ENCODE peak calls at places on chromosomes 13 and 19, in four cellular contexts. T is CD4-positive, CD25-positive, alpha-beta regulatory T cell; B is endodermal cell; Z is psoas muscle. L is an unnamed sample. For H3K4me1, the result is how much of the 10 kb centered on the place peaks cover.

GRCh38 chr13:23617551-23618014 is 47.4 kb downstream of the TNFRSF19 start:
- DNase-seq in T (no peak), B (no peak), Z (no peak), L (no peak)

GRCh38 chr19:35181387-35181786 is 26.9 kb downstream of the FXYD5 start:
- DNase-seq in T (no peak), B (no peak), Z (no peak), L (no peak)

GRCh38 chr19:38061294-38061693 is 154.3 kb downstream of the SIPA1L3 start:
- DNase-seq in T (no peak), B (no peak), Z (no peak), L (no peak)

GRCh38 chr19:30674656-30675055 is 302.5 kb downstream of the ZNF536 start:
- DNase-seq in T (no peak), B (peak), Z (no peak), L (peak)

GRCh38 chr19:36067681-36068080 is 13.0 kb downstream of the WDR62 start:
- DNase-seq in T (no peak), B (no peak), Z (no peak), L (no peak)

GRCh38 chr19:55529636-55530230 is 7.2 kb downstream of the SBK2 start:
- DNase-seq in T (no peak), B (no peak), Z (no peak), L (peak)

GRCh38 chr19:56538761-56539263 is at the start of gene ZFP28:
- DNase-seq in T (no peak), B (peak), Z (peak), L (peak)

GRCh38 chr13:25871389-25872125 is 180.3 kb downstream of the SHISA2 start:
- DNase-seq in T (no peak), B (no peak), Z (no peak), L (no peak)

GRCh38 chr19:58385313-58386165 is 1.5 kb upstream of the RPS5 start:
- DNase-seq in T (peak), B (peak), Z (peak), L (no peak)

GRCh38 chr19:13507053-13507611 is 853 bp upstream of the CACNA1A start:
- DNase-seq in T (no peak), B (peak), Z (no peak), L (no peak)

GRCh38 chr19:18298601-18299000 is 17.2 kb upstream of the JUND start:
- DNase-seq in T (no peak), B (no peak), Z (no peak), L (no peak)

GRCh38 chr13:53007872-53008271 is 20.7 kb upstream of the OLFM4 start:
- DNase-seq in T (no peak), B (no peak), Z (no peak), L (no peak)

GRCh38 chr19:9610484-9611113 is 10.4 kb downstream of the ZNF561 start:
- DNase-seq in T (no peak), B (no peak), Z (no peak), L (no peak)

GRCh38 chr13:113905942-113906341 is 42.1 kb upstream of the GAS6 start:
- DNase-seq in T (no peak), B (peak), Z (no peak), L (no peak)

GRCh38 chr13:99722419-99722818 is 221.1 kb downstream of the TM9SF2 start:
- DNase-seq in T (no peak), B (no peak), Z (no peak), L (no peak)

GRCh38 chr19:7607874-7608560 is 12.4 kb downstream of the CAMSAP3 start:
- DNase-seq in T (no peak), B (no peak), Z (no peak), L (no peak)

GRCh38 chr19:11530432-11530831 is 1.5 kb upstream of the ECSIT start:
- DNase-seq in T (peak), B (peak), Z (peak), L (peak)

GRCh38 chr13:21365574-21365973 is 93.5 kb downstream of the ZDHHC20 start:
- DNase-seq in T (no peak), B (peak), Z (no peak), L (no peak)

GRCh38 chr19:29583196-29584006 is 22.7 kb upstream of the POP4 start:
- DNase-seq in T (no peak), B (no peak), Z (no peak), L (no peak)

GRCh38 chr13:111401151-111401550 is 80.7 kb downstream of the TEX29 start:
- DNase-seq in T (no peak), B (no peak), Z (no peak), L (no peak)

GRCh38 chr19:18349524-18350128 is 9.2 kb downstream of the PGPEP1 start:
- DNase-seq in T (peak), B (peak), Z (peak), L (peak)

GRCh38 chr19:11767633-11768133 is 883 bp downstream of the ZNF441 start:
- DNase-seq in T (peak), B (peak), Z (peak), L (peak)

GRCh38 chr19:19571387-19571786 is 33.3 kb downstream of the CILP2 start:
- DNase-seq in T (no peak), B (no peak), Z (no peak), L (no peak)

GRCh38 chr19:17881701-17882100 is 10.0 kb downstream of the SLC5A5 start:
- DNase-seq in T (no peak), B (no peak), Z (no peak), L (no peak)

GRCh38 chr13:74835579-74835978 is 646.4 kb downstream of the TBC1D4 start:
- DNase-seq in T (no peak), B (no peak), Z (no peak), L (no peak)

GRCh38 chr19:41531438-41532311 is 44.3 kb upstream of the CEACAM21 start:
- DNase-seq in T (peak), B (no peak), Z (peak), L (peak)

GRCh38 chr13:46006688-46007452 is 45.7 kb downstream of the ZC3H13 start:
- DNase-seq in T (no peak), B (no peak), Z (no peak), L (no peak)

GRCh38 chr13:98039964-98040363 is 86.5 kb downstream of the IPO5 start:
- DNase-seq in T (no peak), B (peak), Z (no peak), L (no peak)

GRCh38 chr13:111658150-111659100 is 338.0 kb downstream of the TEX29 start:
- DNase-seq in T (no peak), B (peak), Z (no peak), L (no peak)

GRCh38 chr13:62320129-62320724 is 904.6 kb upstream of the PCDH20 start:
- DNase-seq in T (peak), B (no peak), Z (no peak), L (no peak)

GRCh38 chr13:50167967-50168366 is 152.7 kb downstream of the KCNRG start:
- DNase-seq in T (no peak), B (no peak), Z (no peak), L (no peak)

GRCh38 chr13:40207110-40207478 is 459.3 kb downstream of the FOXO1 start:
- DNase-seq in T (no peak), B (no peak), Z (no peak), L (no peak)

GRCh38 chr13:67042556-67042955 is 187.6 kb downstream of the PCDH9 start:
- DNase-seq in T (no peak), B (no peak), Z (no peak), L (no peak)

GRCh38 chr19:42048992-42049391 is 21.0 kb downstream of the GRIK5 start:
- DNase-seq in T (peak), B (no peak), Z (no peak), L (no peak)

GRCh38 chr13:108897955-108898354 is 268.5 kb downstream of the MYO16 start:
- DNase-seq in T (peak), B (no peak), Z (no peak), L (no peak)

GRCh38 chr19:42196011-42197001 is 21.2 kb downstream of the DEDD2 start:
- DNase-seq in T (no peak), B (peak), Z (no peak), L (peak)

GRCh38 chr13:50611117-50611781 is 232.2 kb downstream of the DLEU7 start:
- DNase-seq in T (peak), B (no peak), Z (no peak), L (no peak)

GRCh38 chr19:4641132-4641531 is 1.8 kb downstream of the TNFAIP8L1 start:
- DNase-seq in T (no peak), B (no peak), Z (no peak), L (no peak)
- H3K4me1 ChIP-seq in T (under half), B (under half), Z (under half), L (under half)

GRCh38 chr19:45518469-45518826 is 11.2 kb downstream of the VASP start:
- DNase-seq in T (no peak), B (no peak), Z (no peak), L (no peak)

GRCh38 chr19:45515081-45515624 is 7.9 kb downstream of the VASP start:
- DNase-seq in T (peak), B (no peak), Z (peak), L (peak)

GRCh38 chr19:45517238-45517637 is 10.0 kb downstream of the VASP start:
- DNase-seq in T (no peak), B (no peak), Z (peak), L (no peak)

GRCh38 chr19:45515807-45516401 is 8.6 kb downstream of the VASP start:
- DNase-seq in T (no peak), B (no peak), Z (no peak), L (no peak)

DNA sequence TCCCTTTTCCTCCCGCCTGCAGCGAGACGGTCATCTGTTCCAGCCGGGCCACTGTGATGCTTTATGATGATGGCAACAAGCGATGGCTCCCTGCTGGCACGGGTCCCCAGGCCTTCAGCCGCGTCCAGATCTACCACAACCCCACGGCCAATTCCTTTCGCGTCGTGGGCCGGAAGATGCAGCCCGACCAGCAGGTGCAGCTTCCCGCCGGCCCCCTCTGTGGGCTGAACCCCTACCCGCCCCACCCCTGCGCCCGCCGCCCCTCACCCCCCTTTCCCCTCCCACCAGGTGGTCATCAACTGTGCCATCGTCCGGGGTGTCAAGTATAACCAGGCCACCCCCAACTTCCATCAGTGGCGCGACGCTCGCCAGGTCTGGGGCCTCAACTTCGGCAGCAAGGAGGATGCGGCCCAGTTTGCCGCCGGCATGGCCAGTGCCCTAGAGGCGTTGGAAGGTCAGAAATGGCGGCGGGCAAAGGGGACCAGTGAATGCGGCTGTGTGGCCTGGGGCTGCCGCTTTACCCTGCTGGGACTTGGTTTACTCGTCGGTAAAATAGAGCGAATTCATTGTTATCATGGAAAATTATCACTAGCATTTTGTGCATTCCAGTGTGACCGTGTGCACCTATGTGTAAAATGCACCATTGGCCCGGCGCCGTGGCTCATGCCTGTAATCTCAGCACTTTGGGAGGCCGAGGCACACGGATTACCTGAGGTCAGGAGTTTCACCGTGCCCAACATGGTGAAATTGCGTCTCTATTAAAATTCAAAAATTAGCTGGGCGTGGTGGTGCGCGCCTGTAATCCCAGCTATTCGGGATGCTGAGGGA is 10.6 kb downstream of the VASP start:
- DNase-seq in T (no peak), B (no peak), Z (peak), L (no peak)
- H3K4me1 ChIP-seq in T (under half), B (under half), Z (under half), L (under half)

GRCh38 chr19:43489310-43489709 is 15.2 kb downstream of the PHLDB3 start:
- DNase-seq in T (no peak), B (no peak), Z (no peak), L (no peak)
- H3K4me1 ChIP-seq in T (under half), B (under half), Z (under half), L (under half)

GRCh38 chr13:73519720-73520119 is 460.9 kb downstream of the KLF5 start:
- DNase-seq in T (no peak), B (no peak), Z (no peak), L (no peak)
- H3K4me1 ChIP-seq in T (under half), B (under half), Z (under half), L (under half)

GRCh38 chr19:5361407-5361806 is 20.8 kb upstream of the PTPRS start:
- DNase-seq in T (no peak), B (no peak), Z (no peak), L (no peak)
- H3K4me1 ChIP-seq in T (under half), B (under half), Z (under half), L (under half)

DNA sequence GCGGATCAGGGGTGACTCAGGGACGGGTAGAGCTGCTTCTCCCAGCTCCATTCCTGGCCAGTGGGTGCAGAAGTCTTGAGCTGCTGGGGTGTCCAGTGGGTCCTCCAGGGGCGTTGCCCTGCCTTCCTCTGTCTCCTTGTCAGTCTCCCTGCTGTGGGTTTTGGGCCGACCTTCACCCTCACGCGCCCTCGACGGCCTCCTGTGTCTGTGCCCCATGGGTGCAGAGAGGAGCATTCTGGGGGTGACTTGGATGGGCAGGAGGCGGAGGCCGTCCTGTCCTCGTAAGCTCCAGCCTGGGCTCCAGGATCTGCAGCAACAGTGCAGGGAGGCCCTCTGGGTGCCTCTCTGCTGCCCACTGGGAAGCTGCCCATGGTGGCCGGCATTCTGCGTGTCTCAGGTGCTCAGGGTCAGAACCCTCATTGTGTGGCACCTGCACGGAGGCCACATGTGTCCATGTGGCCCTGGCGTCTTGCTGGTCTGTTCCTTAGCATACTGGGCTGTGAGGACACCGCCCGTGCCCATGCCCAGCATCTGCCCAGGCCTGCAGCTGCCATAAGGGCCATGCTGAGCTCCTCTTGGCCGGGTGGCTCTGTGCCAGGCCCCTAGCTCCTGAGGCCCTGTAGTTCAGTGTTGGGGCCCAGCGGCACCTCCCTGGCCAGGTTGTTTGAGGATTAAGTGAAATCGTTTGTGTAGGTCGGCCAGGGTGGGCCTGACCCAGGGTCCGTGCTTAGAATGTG is 17.3 kb downstream of the DOT1L start:
- DNase-seq in T (no peak), B (no peak), Z (no peak), L (no peak)
- H3K4me1 ChIP-seq in T (under half), B (under half), Z (half or more), L (under half)